ENCODE peak calls at places on chromosomes 11 and 22, in five cellular contexts. F is AG04449, C is A549, K is cardiac fibroblast, X is spleen. L is an unnamed sample.

GRCh38 chr11:36868380-36868779 is 270.3 kb upstream of the RAG2 start:
- DNase-seq in K (no peak), F (no peak), C (no peak), X (no peak), L (no peak)

GRCh38 chr11:63999349-64000025 is 13.2 kb downstream of the OTUB1 start:
- DNase-seq in C (peak; percentile 61), K (peak; percentile 45), X (peak; percentile 87), F (no peak), L (no peak)

GRCh38 chr11:33529461-33529860 is 171.2 kb downstream of the C11orf91 start:
- DNase-seq in X (no peak), F (no peak), K (no peak), C (no peak), L (peak; percentile 11)

GRCh38 chr22:19706661-19707151 is 7.6 kb upstream of the SEPTIN5 start:
- DNase-seq in C (no peak), X (no peak), K (no peak), F (no peak), L (no peak)

GRCh38 chr11:11982975-11983374 is 25.5 kb downstream of the DKK3 start:
- DNase-seq in F (no peak), C (no peak), K (no peak), X (no peak), L (no peak)

GRCh38 chr11:29255401-29255800 is 761.4 kb downstream of the KCNA4 start:
- DNase-seq in C (no peak), F (no peak), X (no peak), K (no peak), L (no peak)

GRCh38 chr22:50018608-50019291 is 6.2 kb upstream of the IL17REL start:
- DNase-seq in F (no peak), X (peak; percentile 10), C (no peak), K (no peak), L (no peak)

GRCh38 chr22:32448980-32449379 is 15.3 kb downstream of the BPIFC start:
- DNase-seq in F (no peak), X (no peak), C (no peak), K (no peak), L (peak; percentile 38)

GRCh38 chr11:114058026-114058706 is 1.3 kb upstream of the ZBTB16 start:
- DNase-seq in C (no peak), X (no peak), F (no peak), K (peak; percentile 54), L (no peak)

GRCh38 chr11:8392166-8392565 is 128.5 kb upstream of the LMO1 start:
- DNase-seq in X (no peak), K (no peak), F (no peak), C (no peak), L (no peak)

GRCh38 chr11:37948258-37948657 is 1350.2 kb upstream of the RAG2 start:
- DNase-seq in K (no peak), F (no peak), X (no peak), C (no peak), L (no peak)

GRCh38 chr11:126764221-126764620 is 236.3 kb downstream of the KIRREL3 start:
- DNase-seq in K (no peak), F (no peak), X (no peak), C (peak; percentile 11), L (no peak)

GRCh38 chr11:126366064-126366822 is 10.8 kb downstream of the ST3GAL4 start:
- DNase-seq in F (no peak), C (no peak), K (no peak), X (peak; percentile 76), L (no peak)

GRCh38 chr11:8233691-8234424 is 29.8 kb downstream of the LMO1 start:
- DNase-seq in C (peak; percentile 51), K (peak; percentile 6), X (peak; percentile 49), F (no peak), L (no peak)

GRCh38 chr11:17076517-17077239 is 789 bp downstream of the RPS13 start:
- DNase-seq in K (peak; percentile 25), C (no peak), F (no peak), X (peak; percentile 75), L (no peak)

GRCh38 chr11:67583319-67584204 is at the start of gene GSTP1:
- DNase-seq in K (peak; percentile 93), F (peak; percentile 33), C (peak; percentile 90), X (peak; percentile 95), L (no peak)

GRCh38 chr11:27120211-27120610 is 79.6 kb downstream of the BBOX1 start:
- DNase-seq in X (no peak), F (no peak), C (no peak), K (no peak), L (no peak)

GRCh38 chr11:129368889-129369672 is 6.6 kb upstream of the BARX2 start:
- DNase-seq in X (no peak), K (no peak), C (no peak), F (no peak), L (no peak)

GRCh38 chr22:29060251-29060650 is 1.4 kb downstream of the C22orf31 start:
- DNase-seq in F (no peak), K (no peak), X (no peak), C (no peak), L (no peak)

GRCh38 chr11:125207866-125208425 is 43.4 kb downstream of the PKNOX2 start:
- DNase-seq in X (no peak), K (peak; percentile 57), C (no peak), F (no peak), L (no peak)

GRCh38 chr11:18282626-18283025 is 16.6 kb downstream of the SAA1 start:
- DNase-seq in X (no peak), C (no peak), K (no peak), F (no peak), L (no peak)

GRCh38 chr11:118870396-118871343 is 13.0 kb upstream of the CXCR5 start:
- DNase-seq in C (no peak), K (peak; percentile 51), F (no peak), X (peak; percentile 83), L (peak; percentile 10)

GRCh38 chr11:93113824-93114223 is 84.0 kb downstream of the SLC36A4 start:
- DNase-seq in K (no peak), F (no peak), X (no peak), C (no peak), L (no peak)

DNA sequence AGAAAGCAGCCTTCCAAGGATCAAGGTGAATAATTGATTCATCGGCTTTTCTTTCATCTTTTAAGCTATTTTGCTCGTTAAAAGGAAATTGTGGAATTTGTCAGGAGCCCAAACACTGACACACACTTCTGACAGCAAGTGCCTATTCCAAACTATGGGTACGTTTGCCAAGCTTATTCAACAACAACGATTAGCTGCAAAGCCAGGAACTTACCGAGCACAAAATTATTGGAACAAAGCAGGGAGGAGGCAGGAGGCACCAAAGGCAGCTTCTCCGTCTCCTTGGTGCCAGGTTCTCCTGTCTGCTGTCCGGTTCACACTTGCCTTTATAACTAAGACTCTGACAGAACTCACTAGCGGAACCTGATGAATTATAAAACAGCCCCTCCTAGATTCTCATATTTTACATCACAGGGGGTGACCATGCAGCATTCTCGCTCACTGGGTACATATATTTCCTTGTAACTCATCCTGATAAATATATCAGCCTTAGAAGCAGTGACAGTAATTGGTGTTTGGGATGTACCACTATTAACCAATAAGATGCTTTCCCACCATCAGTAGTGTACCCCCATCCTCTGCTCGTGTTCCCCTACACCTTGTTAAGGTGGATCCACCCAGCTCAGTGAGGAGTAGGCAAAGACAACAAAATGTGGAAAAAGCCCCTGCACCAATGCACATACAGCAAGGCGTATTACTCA is 395.9 kb upstream of the CCDC90B start:
- DNase-seq in K (no peak), F (no peak), C (no peak), X (no peak), L (no peak)
- H3K4me3 ChIP-seq in K (no peak overlapping the region), F (no peak overlapping the region), C (no peak overlapping the region), X (no peak overlapping the region), L (peak overlapping the region; percentile 36)

DNA sequence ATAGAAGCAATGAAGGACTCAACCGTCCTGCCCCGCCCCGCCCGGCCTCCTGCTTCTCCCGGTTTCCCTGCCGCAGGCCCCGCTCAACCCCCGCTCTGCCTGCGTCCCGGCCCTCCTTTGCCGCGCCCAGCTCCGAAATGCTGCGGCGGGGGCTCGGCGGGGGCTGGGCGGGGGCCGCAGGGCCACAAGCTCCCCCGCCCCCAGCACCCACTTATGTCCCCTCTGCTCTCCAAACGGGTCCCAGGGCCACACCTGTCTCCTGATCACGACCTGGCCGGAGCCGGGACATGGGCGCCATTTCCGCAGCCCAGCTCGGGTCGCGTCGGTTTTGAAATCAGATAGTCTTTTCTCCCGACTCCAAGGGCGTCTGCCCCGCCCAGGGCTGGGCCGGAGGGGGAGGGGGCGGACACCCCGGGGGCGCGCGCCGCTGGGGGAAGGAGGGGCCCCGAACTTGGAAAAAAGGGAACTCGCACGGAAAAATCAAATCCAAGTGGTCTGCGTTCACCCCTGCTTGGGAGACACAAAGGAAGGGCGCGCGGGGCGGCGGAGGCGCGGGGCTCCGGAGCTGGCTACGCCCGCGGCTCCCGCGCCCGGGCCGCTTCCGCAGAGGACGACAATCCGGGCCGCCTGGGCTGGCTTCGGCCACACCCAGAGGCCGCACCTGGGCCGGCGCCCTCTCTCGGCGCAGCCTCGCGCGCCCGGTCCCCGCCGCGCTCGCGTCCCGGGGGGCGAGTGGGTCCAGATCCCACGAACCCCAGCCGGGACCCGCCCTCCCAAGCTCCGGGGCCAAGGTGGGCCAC is 70.5 kb upstream of the EP300 start:
- DNase-seq in F (no peak), K (peak; percentile 69), X (peak; percentile 93), C (peak; percentile 64), L (no peak)
- TF ChIP-seq CTCF in F (no peak), K (no peak), X (no peak), C (peak; percentile 20), L (no peak)

DNA sequence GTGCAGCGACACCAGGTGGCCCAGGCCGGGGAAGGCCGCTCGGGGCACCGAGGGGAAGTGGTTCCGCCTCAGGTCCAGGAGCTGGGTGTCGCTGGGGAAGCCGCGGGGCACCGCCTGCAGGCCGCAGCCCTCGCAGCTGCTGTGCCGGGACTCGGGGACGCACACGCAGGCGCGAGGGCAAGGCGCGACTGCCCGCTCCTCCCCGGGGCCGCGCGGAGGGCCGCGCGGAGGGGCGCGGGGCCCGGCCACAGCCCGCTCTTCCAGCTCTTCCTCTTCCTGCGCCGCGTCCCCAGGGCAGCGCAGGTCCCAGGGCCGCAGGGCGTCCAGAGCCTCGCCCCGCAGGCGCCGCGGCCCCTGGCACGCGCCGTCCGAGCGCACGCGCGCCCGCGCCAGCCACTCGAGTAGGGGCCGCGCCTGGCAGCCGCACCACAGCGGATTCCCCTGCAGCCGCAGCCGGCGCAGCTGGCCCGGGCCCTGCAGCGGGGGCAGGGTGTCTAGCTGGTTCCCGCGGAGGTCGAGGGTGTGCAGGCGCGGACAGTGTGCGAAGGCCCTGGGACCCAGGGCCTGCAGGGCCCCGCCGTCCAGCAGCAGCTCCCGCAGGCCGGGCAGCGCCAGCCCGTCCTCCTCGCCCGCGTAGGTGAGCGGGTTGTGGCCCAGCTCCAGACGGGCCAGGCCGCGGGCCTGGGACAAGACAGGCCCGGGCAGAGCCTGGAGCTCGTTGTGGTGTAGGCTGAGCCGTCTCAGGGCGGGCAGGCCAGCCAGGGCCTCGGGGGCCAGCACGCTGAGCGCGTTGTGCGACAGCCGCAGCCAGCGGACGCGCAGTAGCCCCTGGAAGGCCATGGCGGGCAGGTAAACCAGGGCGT is 2.8 kb downstream of the CHADL start:
- DNase-seq in K (peak; percentile 40), F (no peak), C (no peak), X (peak; percentile 97), L (peak; percentile 33)
- H3K4me3 ChIP-seq in K (peak overlapping the region; percentile 33), F (peak overlapping the region; percentile 38), C (no peak overlapping the region), X (peak overlapping the region; percentile 54), L (peak overlapping the region; percentile 9)

GRCh38 chr22:38795569-38795968 is 1.6 kb upstream of the DNAL4 start:
- DNase-seq in K (no peak), C (no peak), F (no peak), X (no peak), L (no peak)

GRCh38 chr22:38796262-38796957 is 2.5 kb upstream of the DNAL4 start:
- DNase-seq in F (no peak), C (no peak), K (peak; percentile 22), X (no peak), L (no peak)

GRCh38 chr22:38802671-38803121 is 8.8 kb upstream of the DNAL4 start:
- DNase-seq in C (peak; percentile 86), F (peak; percentile 68), K (peak; percentile 92), X (no peak), L (no peak)

GRCh38 chr22:38798496-38798895 is 4.6 kb upstream of the DNAL4 start:
- DNase-seq in C (no peak), K (no peak), F (no peak), X (no peak), L (no peak)

GRCh38 chr22:38799265-38800002 is 5.5 kb upstream of the DNAL4 start:
- DNase-seq in C (no peak), K (peak; percentile 59), X (no peak), F (no peak), L (no peak)
- TF ChIP-seq CTCF in C (no peak), K (no peak), X (no peak), F (no peak), L (no peak)